ENCODE peak calls at places on chromosomes 5 and 9, in seven cellular contexts. W is HFFc6; F is CD8-positive, alpha-beta T cell; N is dorsolateral prefrontal cortex; U is fibroblast of pulmonary artery; K is astrocyte; Z is GM12865. X is an unnamed sample.

GRCh38 chr9:113463418-113464285 is at the start of gene RGS3:
- DNase-seq in F (no peak), N (peak; percentile 49), W (no peak), K (peak; percentile 12), Z (peak; percentile 72), U (no peak), X (no peak)

GRCh38 chr9:132880311-132880661 is 1.6 kb downstream of the SPACA9 start:
- DNase-seq in N (no peak), Z (no peak), F (no peak), U (no peak), W (no peak), K (no peak), X (peak; percentile 11)

GRCh38 chr5:57434227-57434640 is 48.4 kb downstream of the ACTBL2 start:
- DNase-seq in W (no peak), Z (no peak), F (no peak), K (peak; percentile 79), U (peak; percentile 91), N (no peak), X (no peak)

GRCh38 chr9:83934569-83935275 is 13.5 kb upstream of the KIF27 start:
- DNase-seq in Z (no peak), F (no peak), K (peak; percentile 62), U (peak; percentile 87), N (no peak), W (peak; percentile 37), X (no peak)

GRCh38 chr9:127912882-127913281 is 4.0 kb downstream of the ST6GALNAC4 start:
- DNase-seq in F (no peak), W (no peak), Z (peak; percentile 7), K (no peak), N (no peak), U (no peak), X (no peak)

GRCh38 chr5:176647870-176648466 is 684 bp downstream of the TSPAN17 start:
- DNase-seq in F (no peak), U (peak; percentile 23), N (no peak), K (no peak), Z (no peak), W (no peak), X (no peak)

GRCh38 chr5:88144219-88145040 is 124.2 kb downstream of the TMEM161B start:
- DNase-seq in F (no peak), K (peak; percentile 16), W (no peak), U (no peak), Z (no peak), N (peak; percentile 61), X (no peak)

GRCh38 chr9:93646640-93647178 is 70.3 kb downstream of the PHF2 start:
- DNase-seq in F (no peak), W (no peak), Z (no peak), N (peak; percentile 1), U (no peak), K (no peak), X (no peak)

GRCh38 chr5:67941750-67942450 is 273.7 kb upstream of the PIK3R1 start:
- DNase-seq in U (peak; percentile 76), Z (no peak), N (no peak), K (peak; percentile 70), W (no peak), F (no peak), X (no peak)

GRCh38 chr9:83154087-83154736 is 91.3 kb upstream of the RASEF start:
- DNase-seq in Z (peak; percentile 73), W (no peak), K (peak; percentile 78), N (no peak), U (peak; percentile 7), F (no peak), X (no peak)

GRCh38 chr9:98971168-98971914 is 27.6 kb downstream of the COL15A1 start:
- DNase-seq in K (peak; percentile 66), Z (no peak), W (peak; percentile 28), F (no peak), N (no peak), U (peak; percentile 57), X (no peak)

GRCh38 chr5:142661957-142662356 is 23.9 kb downstream of the FGF1 start:
- DNase-seq in U (no peak), F (no peak), W (no peak), N (no peak), K (no peak), Z (no peak), X (no peak)

GRCh38 chr5:142134333-142135010 is 25.9 kb downstream of the NDFIP1 start:
- DNase-seq in F (no peak), K (no peak), N (no peak), W (no peak), U (no peak), Z (no peak), X (no peak)

GRCh38 chr5:132526974-132527564 is 16.3 kb downstream of the IL5 start:
- DNase-seq in W (peak; percentile 10), N (no peak), K (no peak), F (no peak), Z (no peak), U (no peak), X (no peak)
- TF ChIP-seq CTCF in W (peak; percentile 32), N (no peak), K (no peak), F (peak; percentile 70), Z (no peak), U (no peak), X (no peak)

DNA sequence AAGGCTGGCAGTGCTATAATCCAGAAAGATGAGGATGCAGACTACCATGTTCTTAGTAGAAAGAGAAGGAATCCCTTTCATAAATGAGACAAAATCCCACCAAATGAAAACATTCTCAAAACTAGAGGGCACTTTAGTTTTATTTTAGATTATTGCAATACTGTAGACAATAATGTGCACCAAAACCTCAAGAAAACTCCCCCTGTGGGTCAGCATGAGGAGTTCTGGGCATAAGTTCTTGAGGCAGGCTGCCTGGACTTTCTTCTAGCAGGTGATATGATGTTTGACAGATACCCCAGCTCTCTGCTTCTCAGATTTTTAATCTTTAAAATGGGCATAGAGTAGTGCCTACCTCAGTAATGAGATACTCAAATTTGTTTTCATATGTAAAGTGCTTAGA is 196.3 kb upstream of the CTNND2 start:
- DNase-seq in W (no peak), Z (no peak), N (no peak), U (no peak), K (no peak), F (no peak), X (no peak)
- TF ChIP-seq CTCF in W (no peak), Z (no peak), N (no peak), U (no peak), K (no peak), F (no peak), X (no peak)

GRCh38 chr9:90645721-90646120 is 3.1 kb upstream of the DIRAS2 start:
- DNase-seq in N (no peak), F (no peak), W (no peak), U (no peak), Z (peak; percentile 6), K (no peak), X (no peak)
- TF ChIP-seq CTCF in N (no peak), F (no peak), W (no peak), U (no peak), Z (no peak), K (no peak), X (no peak)

GRCh38 chr5:74334034-74334433 is 306.5 kb downstream of the ENC1 start:
- DNase-seq in N (no peak), U (no peak), W (no peak), Z (no peak), F (no peak), K (no peak), X (no peak)

GRCh38 chr5:74337252-74338100 is 303.1 kb downstream of the ENC1 start:
- DNase-seq in U (no peak), K (no peak), F (no peak), Z (no peak), N (no peak), W (no peak), X (no peak)

GRCh38 chr5:74334434-74335364 is 305.8 kb downstream of the ENC1 start:
- DNase-seq in N (no peak), F (no peak), U (no peak), W (no peak), K (no peak), Z (no peak), X (no peak)

GRCh38 chr5:74338101-74338388 is 302.5 kb downstream of the ENC1 start:
- DNase-seq in W (no peak), F (no peak), Z (no peak), U (no peak), K (no peak), N (no peak), X (no peak)

DNA sequence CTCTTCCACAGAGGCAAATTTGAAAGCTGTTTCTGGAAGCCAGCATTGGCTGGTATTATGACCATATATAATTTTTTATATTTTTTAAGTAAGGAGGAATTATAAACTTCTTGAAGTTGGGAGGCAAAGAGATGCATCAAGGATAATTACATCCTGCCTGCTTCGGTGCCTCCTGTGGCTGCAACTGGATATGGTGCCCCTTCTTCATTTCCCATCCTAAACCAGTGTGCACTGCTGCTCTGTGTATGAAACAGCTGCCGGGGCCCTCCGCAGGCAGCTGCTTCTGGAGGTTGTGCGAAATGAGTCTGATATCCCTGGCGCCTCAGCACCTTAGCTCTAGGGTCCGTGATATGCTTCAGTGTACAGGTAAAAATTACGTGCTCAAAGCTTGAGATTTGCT is 304.2 kb downstream of the ENC1 start:
- DNase-seq in F (no peak), U (no peak), Z (no peak), W (no peak), K (no peak), N (no peak), X (no peak)
- TF ChIP-seq CTCF in F (no peak), U (no peak), Z (peak; percentile 22), W (peak; percentile 62), K (no peak), N (no peak), X (no peak)

DNA sequence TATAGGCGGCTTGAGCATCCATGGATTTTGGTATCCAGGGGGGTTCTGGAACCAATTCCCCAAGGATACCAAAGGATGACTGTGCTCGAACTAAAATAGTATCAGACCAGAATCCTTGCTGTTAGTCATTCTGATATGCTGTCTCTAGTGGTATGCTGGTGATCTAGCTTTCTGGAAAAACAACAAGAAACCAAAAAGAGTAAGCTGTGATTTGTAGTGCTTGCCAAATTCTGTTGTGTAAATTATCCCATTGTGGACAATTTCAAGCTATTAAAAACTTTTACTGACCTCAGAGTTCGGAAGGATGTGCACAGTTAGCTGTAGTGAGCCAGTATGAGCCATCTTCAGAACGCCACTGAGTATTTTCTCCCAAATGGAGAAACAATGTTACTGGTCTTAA is 99.0 kb upstream of the FBN2 start:
- DNase-seq in W (peak; percentile 89), U (peak; percentile 76), Z (no peak), N (no peak), K (peak; percentile 54), F (no peak), X (no peak)
- TF ChIP-seq CTCF in W (peak; percentile 43), U (peak; percentile 31), Z (no peak), N (no peak), K (peak; percentile 11), F (no peak), X (no peak)

DNA sequence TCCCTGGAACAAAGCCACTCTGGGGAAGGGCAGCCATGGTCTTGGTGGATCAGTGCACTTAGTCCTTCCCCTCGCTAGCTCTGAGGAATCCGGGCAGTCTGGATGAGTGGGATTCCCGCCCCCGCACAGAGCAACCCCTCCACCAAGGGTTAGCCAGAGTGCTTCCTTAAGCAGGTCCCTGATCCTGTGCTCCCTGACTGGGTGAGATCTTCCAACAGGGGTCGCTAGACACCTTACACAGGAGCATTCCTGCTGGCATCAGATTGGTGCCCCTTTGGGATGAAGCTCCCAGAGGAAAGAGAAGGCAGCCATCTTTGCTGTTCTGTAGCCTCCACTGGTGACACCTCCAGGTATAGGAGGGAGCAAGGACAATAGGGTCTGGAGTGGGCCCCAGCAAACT is 228.8 kb downstream of the AP3B1 start:
- DNase-seq in N (no peak), W (no peak), F (no peak), K (no peak), Z (peak; percentile 30), U (no peak), X (no peak)
- TF ChIP-seq CTCF in N (no peak), W (peak; percentile 38), F (no peak), K (no peak), Z (peak; percentile 31), U (no peak), X (peak; percentile 28)

GRCh38 chr9:33860200-33860871 is 43.4 kb downstream of the UBE2R2 start:
- DNase-seq in K (peak; percentile 47), U (no peak), F (no peak), Z (no peak), W (no peak), N (no peak), X (no peak)
- TF ChIP-seq CTCF in K (peak; percentile 12), U (peak; percentile 22), F (no peak), Z (no peak), W (peak; percentile 48), N (no peak), X (no peak)

X was measured in GM13977.